ENCODE peak calls at places on chromosomes 7 and 10, in seven cellular contexts. One of them, this sample, is unnamed.

GRCh38 chr7:46616636-46617035 is 695.6 kb upstream of the IGFBP3 start:
- DNase-seq in heart right ventricle: no peak
- DNase-seq in K562: no peak
- DNase-seq in upper lobe of left lung: no peak
- DNase-seq in endothelial cell: no peak
- DNase-seq in progenitor cell of endocrine pancreas: no peak
- DNase-seq in H1: no peak
- DNase-seq in this sample: no peak

GRCh38 chr10:93026072-93026471 is 34.5 kb upstream of the CYP26C1 start:
- DNase-seq in heart right ventricle: no peak
- DNase-seq in K562: no peak
- DNase-seq in upper lobe of left lung: no peak
- DNase-seq in endothelial cell: no peak
- DNase-seq in progenitor cell of endocrine pancreas: no peak
- DNase-seq in H1: no peak
- DNase-seq in this sample: no peak

GRCh38 chr10:58050575-58050974 is 217.1 kb downstream of the IPMK start:
- DNase-seq in heart right ventricle: no peak
- DNase-seq in K562: no peak
- DNase-seq in upper lobe of left lung: no peak
- DNase-seq in endothelial cell: no peak
- DNase-seq in progenitor cell of endocrine pancreas: no peak
- DNase-seq in H1: peak; percentile 50
- DNase-seq in this sample: no peak

GRCh38 chr10:124315599-124316270 is 103.0 kb downstream of the OAT start:
- DNase-seq in heart right ventricle: no peak
- DNase-seq in K562: no peak
- DNase-seq in upper lobe of left lung: no peak
- DNase-seq in endothelial cell: no peak
- DNase-seq in progenitor cell of endocrine pancreas: no peak
- DNase-seq in H1: no peak
- DNase-seq in this sample: no peak

GRCh38 chr7:23277359-23277989 is 21.7 kb upstream of the MALSU1 start:
- DNase-seq in heart right ventricle: peak; percentile 18
- DNase-seq in K562: peak; percentile 50
- DNase-seq in upper lobe of left lung: no peak
- DNase-seq in endothelial cell: peak; percentile 64
- DNase-seq in progenitor cell of endocrine pancreas: peak; percentile 15
- DNase-seq in H1: peak; percentile 15
- DNase-seq in this sample: peak; percentile 63

GRCh38 chr10:62025901-62026879 is 124.7 kb downstream of the ARID5B start:
- DNase-seq in heart right ventricle: no peak
- DNase-seq in K562: no peak
- DNase-seq in upper lobe of left lung: no peak
- DNase-seq in endothelial cell: no peak
- DNase-seq in progenitor cell of endocrine pancreas: no peak
- DNase-seq in H1: no peak
- DNase-seq in this sample: no peak

GRCh38 chr10:101139421-101139911 is 8.4 kb downstream of the TLX1 start:
- DNase-seq in heart right ventricle: no peak
- DNase-seq in K562: no peak
- DNase-seq in upper lobe of left lung: no peak
- DNase-seq in endothelial cell: peak; percentile 59
- DNase-seq in progenitor cell of endocrine pancreas: no peak
- DNase-seq in H1: no peak
- DNase-seq in this sample: no peak

GRCh38 chr10:132710746-132711617 is 75.0 kb downstream of the NKX6-2 start:
- DNase-seq in heart right ventricle: no peak
- DNase-seq in K562: no peak
- DNase-seq in upper lobe of left lung: no peak
- DNase-seq in endothelial cell: no peak
- DNase-seq in progenitor cell of endocrine pancreas: no peak
- DNase-seq in H1: no peak
- DNase-seq in this sample: no peak

GRCh38 chr7:1704326-1705241 is 34.5 kb downstream of the ELFN1 start:
- DNase-seq in heart right ventricle: no peak
- DNase-seq in K562: no peak
- DNase-seq in upper lobe of left lung: peak; percentile 14
- DNase-seq in endothelial cell: no peak
- DNase-seq in progenitor cell of endocrine pancreas: no peak
- DNase-seq in H1: no peak
- DNase-seq in this sample: no peak

GRCh38 chr7:151671514-151671913 is 151.8 kb upstream of the RHEB start:
- DNase-seq in heart right ventricle: no peak
- DNase-seq in K562: no peak
- DNase-seq in upper lobe of left lung: no peak
- DNase-seq in endothelial cell: no peak
- DNase-seq in progenitor cell of endocrine pancreas: no peak
- DNase-seq in H1: peak; percentile 36
- DNase-seq in this sample: no peak

GRCh38 chr7:105675873-105676484 is 94.7 kb upstream of the EFCAB10 start:
- DNase-seq in heart right ventricle: peak; percentile 49
- DNase-seq in K562: no peak
- DNase-seq in upper lobe of left lung: peak; percentile 65
- DNase-seq in endothelial cell: no peak
- DNase-seq in progenitor cell of endocrine pancreas: no peak
- DNase-seq in H1: no peak
- DNase-seq in this sample: no peak

GRCh38 chr7:6530626-6531491 is 20.4 kb downstream of the GRID2IP start:
- DNase-seq in heart right ventricle: no peak
- DNase-seq in K562: peak; percentile 82
- DNase-seq in upper lobe of left lung: no peak
- DNase-seq in endothelial cell: no peak
- DNase-seq in progenitor cell of endocrine pancreas: peak; percentile 36
- DNase-seq in H1: no peak
- DNase-seq in this sample: no peak

GRCh38 chr10:76286536-76286935 is 855.1 kb downstream of the LRMDA start:
- DNase-seq in heart right ventricle: no peak
- DNase-seq in K562: no peak
- DNase-seq in upper lobe of left lung: no peak
- DNase-seq in endothelial cell: no peak
- DNase-seq in progenitor cell of endocrine pancreas: no peak
- DNase-seq in H1: no peak
- DNase-seq in this sample: no peak

GRCh38 chr10:12782537-12782936 is 219.0 kb downstream of the CCDC3 start:
- DNase-seq in heart right ventricle: peak; percentile 30
- DNase-seq in K562: peak; percentile 72
- DNase-seq in upper lobe of left lung: no peak
- DNase-seq in endothelial cell: peak; percentile 68
- DNase-seq in progenitor cell of endocrine pancreas: no peak
- DNase-seq in H1: no peak
- DNase-seq in this sample: peak; percentile 12

GRCh38 chr7:157521061-157521731 is 184.4 kb downstream of the DNAJB6 start:
- DNase-seq in heart right ventricle: no peak
- DNase-seq in K562: no peak
- DNase-seq in upper lobe of left lung: no peak
- DNase-seq in endothelial cell: no peak
- DNase-seq in progenitor cell of endocrine pancreas: peak; percentile 7
- DNase-seq in H1: no peak
- DNase-seq in this sample: no peak

GRCh38 chr7:105268511-105269392 is 120.0 kb downstream of the SRPK2 start:
- DNase-seq in heart right ventricle: peak; percentile 30
- DNase-seq in K562: no peak
- DNase-seq in upper lobe of left lung: no peak
- DNase-seq in endothelial cell: no peak
- DNase-seq in progenitor cell of endocrine pancreas: no peak
- DNase-seq in H1: no peak
- DNase-seq in this sample: peak; percentile 67

GRCh38 chr7:87919875-87920274 is 14.2 kb upstream of the ADAM22 start:
- DNase-seq in heart right ventricle: no peak
- DNase-seq in K562: no peak
- DNase-seq in upper lobe of left lung: no peak
- DNase-seq in endothelial cell: no peak
- DNase-seq in progenitor cell of endocrine pancreas: no peak
- DNase-seq in H1: no peak
- DNase-seq in this sample: no peak

GRCh38 chr7:87918740-87919139 is 15.3 kb upstream of the ADAM22 start:
- DNase-seq in heart right ventricle: no peak
- DNase-seq in K562: no peak
- DNase-seq in upper lobe of left lung: no peak
- DNase-seq in endothelial cell: no peak
- DNase-seq in progenitor cell of endocrine pancreas: no peak
- DNase-seq in H1: no peak
- DNase-seq in this sample: no peak

DNA sequence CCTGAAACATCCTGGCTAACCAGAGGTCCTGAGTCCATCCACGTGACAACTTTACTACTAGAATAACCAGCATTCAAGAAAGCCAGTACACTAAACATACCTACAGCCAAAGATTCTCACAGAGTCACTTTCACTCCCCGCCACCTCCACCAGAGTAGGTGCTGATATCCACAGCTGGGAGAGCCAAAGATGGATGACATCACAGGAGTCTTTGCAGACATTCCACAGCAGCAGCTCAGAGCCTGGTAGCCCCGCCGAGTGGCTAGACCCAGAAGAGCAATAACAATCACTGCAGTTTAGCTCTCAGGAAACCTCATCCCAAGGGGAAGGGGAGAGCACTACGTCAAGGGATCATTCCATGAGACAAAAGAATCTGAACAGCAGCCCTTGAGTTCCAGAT is 13.5 kb upstream of the ADAM22 start:
- DNase-seq in heart right ventricle: no peak
- DNase-seq in K562: no peak
- DNase-seq in upper lobe of left lung: no peak
- DNase-seq in endothelial cell: no peak
- DNase-seq in progenitor cell of endocrine pancreas: no peak
- DNase-seq in H1: no peak
- DNase-seq in this sample: no peak
- TF ChIP-seq CTCF in heart right ventricle: no peak
- TF ChIP-seq CTCF in K562: no peak
- TF ChIP-seq CTCF in upper lobe of left lung: no peak
- TF ChIP-seq CTCF in endothelial cell: no peak
- TF ChIP-seq CTCF in progenitor cell of endocrine pancreas: no peak
- TF ChIP-seq CTCF in H1: peak; percentile 16
- TF ChIP-seq CTCF in this sample: no peak

DNA sequence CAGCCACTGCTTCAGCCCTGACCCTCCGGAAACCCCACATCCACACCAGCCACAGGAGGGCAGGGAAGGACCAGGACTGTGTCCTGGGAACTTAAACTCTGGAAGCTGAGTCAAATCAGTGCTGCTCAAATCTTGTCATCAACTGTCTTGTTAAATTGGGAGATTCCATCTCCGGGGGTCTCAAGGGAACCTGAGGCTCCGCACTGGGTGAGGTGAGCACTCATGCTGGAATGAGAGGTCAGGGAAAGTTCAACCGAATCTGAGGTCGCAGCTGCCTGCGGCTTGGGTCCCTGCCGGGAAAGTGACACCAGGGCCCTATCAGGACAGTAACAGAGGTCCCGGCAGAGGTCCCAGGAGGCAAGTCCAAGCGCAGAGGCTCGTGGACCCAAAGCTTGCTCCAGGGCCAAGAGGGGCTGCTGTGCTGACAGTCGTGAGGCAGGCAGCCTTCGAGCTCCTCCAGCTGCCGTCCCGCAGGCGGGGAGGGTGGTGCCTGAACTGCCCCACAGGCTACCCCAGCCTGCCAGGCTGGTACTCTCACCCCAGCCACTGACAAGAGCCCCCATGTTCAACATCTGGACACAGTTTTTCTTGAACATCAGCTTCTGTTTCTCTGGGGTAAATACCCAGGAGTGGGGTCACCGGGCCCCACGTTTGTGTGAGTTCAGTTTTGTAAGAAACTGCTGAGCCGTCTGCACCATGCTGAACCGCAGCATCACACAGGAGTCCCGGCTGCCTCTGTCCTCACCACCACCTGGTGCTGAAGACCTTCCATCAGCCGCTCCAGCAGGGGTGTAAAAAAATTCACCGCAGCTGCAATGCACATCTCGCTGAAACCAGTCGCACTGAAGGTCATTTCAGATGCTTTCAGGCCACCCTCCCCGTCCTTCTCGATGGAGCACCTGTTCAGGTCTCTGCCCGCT is 101.0 kb downstream of the DIP2C start:
- DNase-seq in heart right ventricle: peak; percentile 56
- DNase-seq in K562: no peak
- DNase-seq in upper lobe of left lung: no peak
- DNase-seq in endothelial cell: no peak
- DNase-seq in progenitor cell of endocrine pancreas: no peak
- DNase-seq in H1: no peak
- DNase-seq in this sample: no peak
- TF ChIP-seq CTCF in heart right ventricle: peak; percentile 27
- TF ChIP-seq CTCF in K562: no peak
- TF ChIP-seq CTCF in upper lobe of left lung: no peak
- TF ChIP-seq CTCF in endothelial cell: no peak
- TF ChIP-seq CTCF in progenitor cell of endocrine pancreas: no peak
- TF ChIP-seq CTCF in H1: no peak
- TF ChIP-seq CTCF in this sample: no peak

DNA sequence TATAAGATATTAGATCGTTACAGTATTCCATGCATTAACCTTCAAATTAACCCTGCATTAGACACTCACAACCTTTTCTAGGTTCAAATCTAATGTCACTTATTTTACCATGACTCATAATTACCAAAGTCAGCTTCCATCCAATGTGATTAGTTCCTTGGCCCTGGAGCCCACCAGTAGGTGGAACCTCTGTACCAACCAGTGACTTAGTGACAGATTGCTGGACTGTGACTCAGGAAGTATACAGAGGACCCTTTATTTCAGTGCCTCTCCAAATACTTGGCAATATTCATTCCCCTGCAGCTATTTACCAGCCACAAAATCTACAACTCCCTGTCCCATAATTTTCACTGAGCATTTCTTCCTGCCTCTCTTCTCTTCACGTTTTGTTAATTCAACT is 1270.3 kb upstream of the SORCS1 start:
- DNase-seq in heart right ventricle: no peak
- DNase-seq in K562: no peak
- DNase-seq in upper lobe of left lung: no peak
- DNase-seq in endothelial cell: no peak
- DNase-seq in progenitor cell of endocrine pancreas: no peak
- DNase-seq in H1: no peak
- DNase-seq in this sample: no peak
- TF ChIP-seq CTCF in heart right ventricle: no peak
- TF ChIP-seq CTCF in K562: no peak
- TF ChIP-seq CTCF in upper lobe of left lung: no peak
- TF ChIP-seq CTCF in endothelial cell: no peak
- TF ChIP-seq CTCF in progenitor cell of endocrine pancreas: no peak
- TF ChIP-seq CTCF in H1: no peak
- TF ChIP-seq CTCF in this sample: no peak

GRCh38 chr7:32524631-32525030 is 29.3 kb downstream of the AVL9 start:
- DNase-seq in heart right ventricle: no peak
- DNase-seq in K562: no peak
- DNase-seq in upper lobe of left lung: no peak
- DNase-seq in endothelial cell: no peak
- DNase-seq in progenitor cell of endocrine pancreas: no peak
- DNase-seq in H1: no peak
- DNase-seq in this sample: no peak

GRCh38 chr7:32518534-32519140 is 23.3 kb downstream of the AVL9 start:
- DNase-seq in heart right ventricle: no peak
- DNase-seq in K562: no peak
- DNase-seq in upper lobe of left lung: no peak
- DNase-seq in endothelial cell: no peak
- DNase-seq in progenitor cell of endocrine pancreas: no peak
- DNase-seq in H1: no peak
- DNase-seq in this sample: no peak

GRCh38 chr7:32519763-32520162 is 24.5 kb downstream of the AVL9 start:
- DNase-seq in heart right ventricle: no peak
- DNase-seq in K562: no peak
- DNase-seq in upper lobe of left lung: no peak
- DNase-seq in endothelial cell: no peak
- DNase-seq in progenitor cell of endocrine pancreas: no peak
- DNase-seq in H1: no peak
- DNase-seq in this sample: no peak

GRCh38 chr7:32525839-32526238 is 30.6 kb downstream of the AVL9 start:
- DNase-seq in heart right ventricle: no peak
- DNase-seq in K562: no peak
- DNase-seq in upper lobe of left lung: no peak
- DNase-seq in endothelial cell: peak; percentile 31
- DNase-seq in progenitor cell of endocrine pancreas: no peak
- DNase-seq in H1: no peak
- DNase-seq in this sample: no peak

GRCh38 chr7:32522746-32523145 is 27.5 kb downstream of the AVL9 start:
- DNase-seq in heart right ventricle: no peak
- DNase-seq in K562: no peak
- DNase-seq in upper lobe of left lung: no peak
- DNase-seq in endothelial cell: no peak
- DNase-seq in progenitor cell of endocrine pancreas: no peak
- DNase-seq in H1: no peak
- DNase-seq in this sample: no peak
- TF ChIP-seq CTCF in heart right ventricle: no peak
- TF ChIP-seq CTCF in K562: no peak
- TF ChIP-seq CTCF in upper lobe of left lung: no peak
- TF ChIP-seq CTCF in endothelial cell: no peak
- TF ChIP-seq CTCF in progenitor cell of endocrine pancreas: no peak
- TF ChIP-seq CTCF in H1: no peak
- TF ChIP-seq CTCF in this sample: no peak